ENCODE peak calls at places on chromosomes 11 and 22, in ten cellular contexts. I is hepatocyte; J is fibroblast of villous mesenchyme; M is IMR-90; H is mammary epithelial cell; X is CD8-positive, alpha-beta T cell; O is skeletal muscle cell; F is foreskin fibroblast; V is retinal pigment epithelial cell; L is choroid plexus epithelial cell. D is an unnamed sample.

GRCh38 chr11:27217948-27218410 is 145.0 kb downstream of the CCDC34 start:
- DNase-seq in I (no peak), X (no peak), L (peak; percentile 81), H (peak; percentile 36), F (peak; percentile 66), V (no peak), J (no peak), O (peak; percentile 74), M (peak; percentile 88), D (no peak)

GRCh38 chr22:38246692-38247091 is 26.1 kb downstream of the TMEM184B start:
- DNase-seq in H (no peak), V (no peak), F (no peak), I (no peak), J (no peak), X (no peak), L (no peak), M (no peak), O (no peak), D (no peak)

GRCh38 chr11:94602430-94603372 is 35.5 kb downstream of the PIWIL4 start:
- DNase-seq in F (peak; percentile 86), J (peak; percentile 83), X (peak; percentile 11), H (peak; percentile 68), I (peak; percentile 77), M (peak; percentile 86), L (peak; percentile 88), V (peak; percentile 24), O (peak; percentile 29), D (peak; percentile 79)

GRCh38 chr11:119361056-119361787 is 14.7 kb upstream of the MFRP start:
- DNase-seq in X (no peak), O (peak; percentile 86), F (peak; percentile 96), H (peak; percentile 87), V (peak; percentile 69), J (peak; percentile 81), M (peak; percentile 87), L (peak; percentile 74), I (peak; percentile 87), D (peak; percentile 90)

GRCh38 chr11:1157645-1158591 is at the start of gene MUC5AC:
- DNase-seq in J (no peak), F (no peak), I (peak; percentile 2), X (no peak), O (no peak), H (no peak), V (no peak), M (no peak), L (no peak), D (no peak)

GRCh38 chr11:117875397-117876048 is 935 bp downstream of the FXYD6 start:
- DNase-seq in H (no peak), M (no peak), L (no peak), V (no peak), X (peak; percentile 25), O (no peak), I (no peak), F (no peak), J (no peak), D (no peak)

GRCh38 chr11:107683070-107683469 is 28.8 kb downstream of the SLN start:
- DNase-seq in J (no peak), H (no peak), V (no peak), I (no peak), L (no peak), O (no peak), M (no peak), X (no peak), F (no peak), D (no peak)

GRCh38 chr11:13415201-13415600 is 47.8 kb downstream of the BTBD10 start:
- DNase-seq in M (no peak), O (no peak), J (no peak), L (no peak), V (no peak), X (no peak), H (peak; percentile 12), F (peak; percentile 31), I (no peak), D (no peak)

GRCh38 chr22:40196628-40197027 is 18.9 kb downstream of the TNRC6B start:
- DNase-seq in I (peak; percentile 47), J (peak; percentile 94), V (no peak), X (no peak), L (peak; percentile 93), H (peak; percentile 92), O (peak; percentile 73), F (peak; percentile 94), M (peak; percentile 97), D (no peak)

GRCh38 chr11:36507824-36508489 is 2.1 kb downstream of the TRAF6 start:
- DNase-seq in F (no peak), L (no peak), I (no peak), J (peak; percentile 64), M (no peak), H (no peak), O (no peak), X (no peak), V (no peak), D (no peak)
- H3K4me3 ChIP-seq in F (peak overlapping the region; percentile 86), L (no peak overlapping the region), I (peak overlapping the region; percentile 97), J (peak overlapping the region; percentile 92), M (no peak overlapping the region), H (peak overlapping the region; percentile 90), O (no peak overlapping the region), X (no peak overlapping the region), V (peak overlapping the region; percentile 95), D (peak overlapping the region; percentile 89)

GRCh38 chr11:114109206-114110090 is 49.9 kb downstream of the ZBTB16 start:
- DNase-seq in H (no peak), O (no peak), X (no peak), M (no peak), L (no peak), V (no peak), I (no peak), F (no peak), J (peak; percentile 28), D (peak; percentile 75)

GRCh38 chr11:114108501-114109205 is 49.1 kb downstream of the ZBTB16 start:
- DNase-seq in J (no peak), F (no peak), I (no peak), M (no peak), X (no peak), V (no peak), H (no peak), O (no peak), L (no peak), D (no peak)

GRCh38 chr11:114111369-114112042 is 52.0 kb downstream of the ZBTB16 start:
- DNase-seq in O (peak; percentile 90), J (peak; percentile 81), I (no peak), X (no peak), H (peak; percentile 4), F (peak; percentile 80), V (no peak), M (no peak), L (peak; percentile 97), D (no peak)

GRCh38 chr11:114110123-114110522 is 50.6 kb downstream of the ZBTB16 start:
- DNase-seq in H (no peak), M (no peak), X (no peak), I (no peak), V (no peak), F (no peak), J (no peak), L (no peak), O (no peak), D (no peak)

GRCh38 chr11:114110948-114111347 is 51.4 kb downstream of the ZBTB16 start:
- DNase-seq in J (peak; percentile 63), O (no peak), I (no peak), M (no peak), H (no peak), L (peak; percentile 65), F (peak; percentile 59), X (no peak), V (no peak), D (peak; percentile 9)
- H3K4me3 ChIP-seq in J (no peak overlapping the region), O (peak overlapping the region; percentile 20), I (no peak overlapping the region), M (no peak overlapping the region), H (no peak overlapping the region), L (no peak overlapping the region), F (no peak overlapping the region), X (no peak overlapping the region), V (no peak overlapping the region), D (no peak overlapping the region)

GRCh38 chr11:59283825-59284772 is 71.4 kb upstream of the MPEG1 start:
- DNase-seq in J (peak; percentile 60), X (peak; percentile 46), O (peak; percentile 3), V (peak; percentile 4), H (peak; percentile 31), M (peak; percentile 57), I (peak; percentile 63), F (peak; percentile 66), L (peak; percentile 72), D (no peak)
- H3K4me3 ChIP-seq in J (no peak overlapping the region), X (no peak overlapping the region), O (no peak overlapping the region), V (no peak overlapping the region), H (no peak overlapping the region), M (no peak overlapping the region), I (no peak overlapping the region), F (no peak overlapping the region), L (no peak overlapping the region), D (no peak overlapping the region)

GRCh38 chr11:34235189-34235588 is 122.6 kb downstream of the ABTB2 start:
- DNase-seq in X (no peak), V (no peak), H (no peak), M (no peak), F (no peak), O (no peak), L (no peak), I (no peak), J (no peak), D (no peak)

GRCh38 chr11:34232810-34233209 is 125.0 kb downstream of the ABTB2 start:
- DNase-seq in J (no peak), F (no peak), V (no peak), I (no peak), O (no peak), X (no peak), L (no peak), H (no peak), M (no peak), D (no peak)

GRCh38 chr11:34235591-34236071 is 122.2 kb downstream of the ABTB2 start:
- DNase-seq in X (no peak), M (no peak), O (no peak), V (no peak), I (no peak), H (no peak), J (no peak), F (no peak), L (no peak), D (no peak)

GRCh38 chr11:34234086-34234740 is 123.6 kb downstream of the ABTB2 start:
- DNase-seq in F (peak; percentile 33), I (peak; percentile 78), X (peak; percentile 74), H (peak; percentile 72), L (peak; percentile 77), J (peak; percentile 50), V (no peak), O (no peak), M (peak; percentile 78), D (peak; percentile 57)

GRCh38 chr11:34233215-34233614 is 124.6 kb downstream of the ABTB2 start:
- DNase-seq in X (no peak), I (no peak), J (no peak), L (no peak), H (no peak), F (no peak), V (no peak), O (no peak), M (no peak), D (no peak)
- H3K4me3 ChIP-seq in X (no peak overlapping the region), I (no peak overlapping the region), J (no peak overlapping the region), L (no peak overlapping the region), H (no peak overlapping the region), F (no peak overlapping the region), V (no peak overlapping the region), O (no peak overlapping the region), M (no peak overlapping the region), D (no peak overlapping the region)

D was measured in Caco-2.